ENCODE peak calls at places on chromosomes 7 and 10, in eight cellular contexts. W is HepG2, V is GM23338, T is SK-N-SH, O is HCT116, P is Panc1, N is A549, A is K562. E is an unnamed sample.

GRCh38 chr10:30435068-30435422 is 1.1 kb downstream of the MAP3K8 start:
- DNase-seq in W (no peak), V (no peak), T (no peak), O (no peak), P (no peak), N (peak), A (no peak), E (no peak)

GRCh38 chr7:116717137-116717536 is 45.1 kb downstream of the MET start:
- DNase-seq in W (no peak), V (no peak), T (no peak), O (no peak), P (no peak), N (no peak), A (no peak), E (no peak)

GRCh38 chr10:13450078-13450477 is 78.7 kb downstream of the BEND7 start:
- DNase-seq in W (no peak), V (no peak), T (no peak), O (no peak), P (no peak), N (no peak), A (no peak), E (no peak)

GRCh38 chr7:43307522-43307921 is 195.1 kb downstream of the HECW1 start:
- DNase-seq in W (no peak), V (no peak), T (no peak), O (no peak), P (no peak), N (no peak), A (no peak), E (no peak)

GRCh38 chr10:103145860-103146466 is 47.1 kb downstream of the NT5C2 start:
- DNase-seq in W (peak), V (no peak), T (peak), O (peak), P (peak), N (peak), A (no peak), E (no peak)

GRCh38 chr10:36030516-36030915 is 388.4 kb upstream of the FZD8 start:
- DNase-seq in W (no peak), V (no peak), T (no peak), O (no peak), P (no peak), N (no peak), A (no peak), E (no peak)

GRCh38 chr7:85000973-85001372 is 185.9 kb downstream of the SEMA3D start:
- DNase-seq in W (no peak), V (peak), T (no peak), O (no peak), P (no peak), N (no peak), A (no peak), E (no peak)

GRCh38 chr10:127524869-127525268 is 24.2 kb upstream of the NPS start:
- DNase-seq in W (no peak), V (no peak), T (no peak), O (peak), P (no peak), N (peak), A (no peak), E (no peak)

GRCh38 chr10:133142523-133143199 is 17.4 kb upstream of the KNDC1 start:
- DNase-seq in W (no peak), V (no peak), T (no peak), O (no peak), P (no peak), N (no peak), A (no peak), E (no peak)

GRCh38 chr7:94580601-94581000 is 71.0 kb downstream of the CASD1 start:
- DNase-seq in W (peak), V (no peak), T (no peak), O (no peak), P (no peak), N (peak), A (no peak), E (no peak)

GRCh38 chr7:21624320-21624719 is 81.5 kb downstream of the DNAH11 start:
- DNase-seq in W (no peak), V (no peak), T (no peak), O (no peak), P (no peak), N (no peak), A (no peak), E (no peak)

GRCh38 chr10:54906940-54907339 is 105.9 kb upstream of the PCDH15 start:
- DNase-seq in W (no peak), V (no peak), T (no peak), O (no peak), P (no peak), N (no peak), A (no peak), E (no peak)

GRCh38 chr10:112790030-112790429 is 160.0 kb upstream of the TCF7L2 start:
- DNase-seq in W (no peak), V (no peak), T (no peak), O (no peak), P (no peak), N (no peak), A (no peak), E (no peak)

GRCh38 chr7:151699920-151700319 is 177.0 kb downstream of the PRKAG2 start:
- DNase-seq in W (no peak), V (no peak), T (no peak), O (no peak), P (no peak), N (no peak), A (no peak), E (no peak)

GRCh38 chr7:116161733-116162132 is 48.6 kb upstream of the TES start:
- DNase-seq in W (no peak), V (peak), T (no peak), O (no peak), P (no peak), N (no peak), A (no peak), E (no peak)

GRCh38 chr10:9786101-9786500 is 1231.6 kb upstream of the CELF2 start:
- DNase-seq in W (no peak), V (no peak), T (no peak), O (no peak), P (no peak), N (no peak), A (no peak), E (no peak)

DNA sequence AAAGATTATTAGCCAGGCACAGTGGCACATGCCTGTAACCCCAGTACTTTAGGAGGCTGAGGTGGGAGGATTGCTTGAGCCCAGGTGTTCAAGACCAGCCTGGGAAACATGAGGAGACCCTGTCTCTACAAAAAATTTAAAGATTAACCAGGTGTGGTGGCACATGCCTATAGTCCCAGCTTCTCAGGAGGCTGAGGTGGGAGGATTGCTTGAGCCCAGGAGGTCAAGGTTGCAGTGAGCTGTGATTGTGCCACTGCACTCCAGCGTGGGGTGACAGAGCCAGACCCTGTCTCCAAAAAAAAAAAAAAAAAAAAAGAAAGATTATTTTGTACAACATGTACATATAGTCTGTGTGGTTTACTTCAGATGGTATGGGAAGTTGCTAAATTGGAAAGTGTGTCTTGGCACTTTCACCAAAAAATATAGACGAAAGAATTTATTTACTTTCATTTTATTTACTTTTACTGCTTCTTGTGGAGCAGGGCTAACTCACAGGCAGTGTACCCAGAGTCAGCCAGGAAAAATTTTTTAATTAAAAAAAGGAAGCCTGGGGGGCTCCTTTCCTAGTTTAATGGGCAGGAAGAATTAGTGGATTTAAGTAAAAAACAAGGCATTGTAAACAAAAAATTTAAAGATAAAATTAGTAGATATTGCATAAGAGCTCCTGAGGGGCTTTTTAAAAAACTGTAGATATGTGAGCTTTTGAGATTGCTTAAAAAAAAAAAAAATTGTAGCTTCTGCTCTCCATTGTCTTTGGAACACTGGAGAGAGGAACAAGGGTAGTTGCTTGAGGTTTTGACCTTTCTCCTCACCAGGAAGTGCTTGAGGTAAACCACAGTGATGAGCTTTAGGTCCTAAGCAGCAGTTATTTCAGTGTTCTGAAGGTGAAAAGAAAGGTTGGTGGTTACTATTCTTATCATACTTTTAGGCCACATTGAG is 44.6 kb upstream of the VDAC2 start:
- DNase-seq in W (no peak), V (no peak), T (peak), O (no peak), P (no peak), N (no peak), A (no peak), E (peak)
- TF ChIP-seq REST in W (no peak), V (no peak), T (no peak), O (no peak), P (no peak), N (no peak), A (no peak), E (no peak)

GRCh38 chr7:98130959-98131358 is 24.3 kb downstream of the LMTK2 start:
- DNase-seq in W (no peak), V (no peak), T (peak), O (no peak), P (no peak), N (no peak), A (no peak), E (no peak)

GRCh38 chr7:98123073-98123696 is 16.5 kb downstream of the LMTK2 start:
- DNase-seq in W (no peak), V (no peak), T (peak), O (no peak), P (no peak), N (no peak), A (no peak), E (no peak)

GRCh38 chr7:98125758-98126157 is 19.1 kb downstream of the LMTK2 start:
- DNase-seq in W (no peak), V (no peak), T (no peak), O (no peak), P (no peak), N (no peak), A (no peak), E (peak)

GRCh38 chr7:98128346-98128745 is 21.7 kb downstream of the LMTK2 start:
- DNase-seq in W (no peak), V (no peak), T (no peak), O (no peak), P (no peak), N (no peak), A (no peak), E (no peak)

DNA sequence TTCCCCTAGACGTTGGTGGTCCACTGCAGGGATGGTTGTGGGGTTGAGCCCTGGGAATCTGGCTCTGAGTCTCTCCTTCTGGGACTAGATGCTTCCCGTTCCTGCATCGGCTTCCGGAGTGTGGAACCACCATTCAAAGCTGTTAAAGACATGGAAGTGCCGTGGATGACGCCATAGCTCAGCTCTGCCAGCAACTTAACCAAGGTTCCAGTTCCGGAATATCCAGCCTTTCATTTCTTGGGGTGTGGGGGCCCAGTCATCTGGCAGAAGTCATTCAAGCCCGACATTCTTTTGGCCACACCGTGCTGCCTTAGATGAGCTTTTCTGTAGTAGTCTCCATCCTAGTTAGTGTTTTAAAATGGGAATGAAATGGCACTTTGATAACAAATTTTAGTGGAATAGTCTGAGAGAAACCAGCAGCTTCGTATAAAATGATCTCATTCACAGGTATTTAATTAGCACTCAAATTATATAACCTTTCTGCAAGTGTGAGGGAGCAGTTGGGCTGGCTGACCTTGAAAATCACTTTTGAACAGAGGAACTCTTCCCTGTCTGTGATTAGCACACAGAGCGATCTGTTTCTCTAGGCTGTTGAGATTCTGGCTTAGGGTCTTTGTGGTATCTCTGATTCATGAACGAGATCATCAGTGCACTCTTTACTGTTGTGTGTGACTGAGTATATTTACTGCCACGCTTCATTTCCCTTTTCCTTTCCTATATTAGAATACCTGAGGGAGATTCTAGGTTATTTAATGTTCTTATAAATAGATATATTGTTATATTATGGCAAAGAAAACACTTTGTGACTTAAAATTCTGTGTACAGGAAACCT is 19.9 kb downstream of the LMTK2 start:
- DNase-seq in W (peak), V (no peak), T (no peak), O (no peak), P (no peak), N (no peak), A (no peak), E (no peak)
- H3K4me3 ChIP-seq in W (no peak), V (no peak), T (no peak), O (no peak), P (no peak), N (no peak), A (no peak), E (no peak)

DNA sequence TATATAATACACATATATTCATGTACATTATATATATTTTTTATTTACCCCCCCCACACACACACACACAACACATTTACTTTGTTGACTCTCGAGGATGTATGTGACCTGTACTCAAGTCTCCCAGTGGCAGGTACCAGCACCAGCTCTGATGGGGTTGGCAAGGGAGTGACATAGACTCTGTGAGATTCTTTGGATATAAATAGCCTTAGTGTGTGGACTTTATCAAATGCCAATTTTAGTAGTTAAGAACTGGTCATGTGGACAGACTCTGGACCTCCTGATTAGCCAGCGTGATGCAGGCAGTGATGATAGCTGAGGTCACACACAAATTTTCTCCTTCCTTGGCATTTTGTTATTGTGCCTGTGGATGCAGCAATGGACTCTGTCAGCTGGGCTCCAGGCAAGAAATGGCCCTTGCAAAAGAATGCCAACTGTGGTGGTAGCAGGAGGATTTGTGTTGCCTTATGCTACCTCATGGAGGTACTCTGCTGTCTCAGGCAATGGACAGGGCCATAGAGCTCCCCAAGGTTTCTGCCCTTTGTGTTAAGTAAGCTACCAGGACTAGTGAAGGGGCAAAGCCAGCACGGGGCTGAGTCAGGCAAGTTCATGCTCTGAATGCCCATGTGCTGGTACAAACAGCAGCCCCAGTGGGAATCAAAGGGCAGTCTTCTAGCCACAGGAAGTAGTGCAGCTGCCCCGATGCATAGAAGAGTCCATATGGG is 224.6 kb upstream of the ZWINT start:
- DNase-seq in W (no peak), V (no peak), T (no peak), O (no peak), P (no peak), N (no peak), A (no peak), E (no peak)
- TF ChIP-seq REST in W (no peak), V (no peak), T (no peak), O (no peak), P (no peak), N (no peak), A (no peak), E (no peak)

GRCh38 chr7:27145167-27145883 is 1.8 kb upstream of the HOXA5 start:
- DNase-seq in W (no peak), V (peak), T (peak), O (no peak), P (no peak), N (no peak), A (no peak), E (no peak)

GRCh38 chr7:27147211-27148030 is at the start of gene HOXA6:
- DNase-seq in W (no peak), V (peak), T (peak), O (no peak), P (no peak), N (no peak), A (no peak), E (no peak)

GRCh38 chr7:27148031-27148775 is 629 bp upstream of the HOXA6 start:
- DNase-seq in W (no peak), V (peak), T (peak), O (no peak), P (no peak), N (no peak), A (no peak), E (no peak)

GRCh38 chr7:27145884-27146401 is 1.6 kb downstream of the HOXA6 start:
- DNase-seq in W (no peak), V (no peak), T (peak), O (no peak), P (no peak), N (no peak), A (no peak), E (no peak)

GRCh38 chr7:27146491-27147210 is 923 bp downstream of the HOXA6 start:
- DNase-seq in W (no peak), V (peak), T (peak), O (no peak), P (no peak), N (no peak), A (no peak), E (no peak)
- H3K4me3 ChIP-seq in W (no peak), V (no peak), T (no peak), O (no peak), P (no peak), N (no peak), A (no peak), E (no peak)

DNA sequence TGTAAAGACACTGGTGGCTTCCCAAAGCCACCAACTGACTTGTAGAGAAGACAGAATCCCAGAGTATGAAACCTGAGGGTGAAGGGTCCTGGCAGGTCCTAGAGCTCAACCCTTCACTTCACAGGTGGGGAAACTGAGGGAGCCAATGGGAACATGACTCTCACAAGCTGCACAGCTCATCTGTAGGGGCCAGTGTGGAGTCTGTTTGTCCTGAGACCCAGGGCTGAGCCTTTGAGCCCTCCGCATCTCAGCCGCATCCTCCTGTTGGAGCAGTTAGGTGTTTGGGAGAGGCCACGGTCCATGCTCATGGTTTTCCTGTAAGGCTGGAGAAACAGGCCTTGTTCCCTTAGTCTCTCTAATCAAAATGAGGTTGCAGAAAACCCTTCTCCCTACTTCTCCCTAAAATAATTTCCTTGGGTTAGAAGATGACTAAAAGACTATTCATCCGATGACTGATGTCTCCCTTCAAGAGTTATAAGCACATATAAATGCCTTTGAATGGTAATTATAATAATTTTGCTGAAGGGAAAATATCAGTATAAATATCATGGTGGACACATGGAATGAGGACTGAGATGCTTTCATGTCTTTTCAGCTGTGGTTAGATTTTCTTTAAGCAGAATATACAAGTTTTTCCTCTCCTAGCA is 10.3 kb downstream of the HTRA1 start:
- DNase-seq in W (no peak), V (no peak), T (no peak), O (no peak), P (no peak), N (no peak), A (no peak), E (no peak)
- TF ChIP-seq REST in W (no peak), V (no peak), T (no peak), O (no peak), P (no peak), N (no peak), A (no peak), E (no peak)

DNA sequence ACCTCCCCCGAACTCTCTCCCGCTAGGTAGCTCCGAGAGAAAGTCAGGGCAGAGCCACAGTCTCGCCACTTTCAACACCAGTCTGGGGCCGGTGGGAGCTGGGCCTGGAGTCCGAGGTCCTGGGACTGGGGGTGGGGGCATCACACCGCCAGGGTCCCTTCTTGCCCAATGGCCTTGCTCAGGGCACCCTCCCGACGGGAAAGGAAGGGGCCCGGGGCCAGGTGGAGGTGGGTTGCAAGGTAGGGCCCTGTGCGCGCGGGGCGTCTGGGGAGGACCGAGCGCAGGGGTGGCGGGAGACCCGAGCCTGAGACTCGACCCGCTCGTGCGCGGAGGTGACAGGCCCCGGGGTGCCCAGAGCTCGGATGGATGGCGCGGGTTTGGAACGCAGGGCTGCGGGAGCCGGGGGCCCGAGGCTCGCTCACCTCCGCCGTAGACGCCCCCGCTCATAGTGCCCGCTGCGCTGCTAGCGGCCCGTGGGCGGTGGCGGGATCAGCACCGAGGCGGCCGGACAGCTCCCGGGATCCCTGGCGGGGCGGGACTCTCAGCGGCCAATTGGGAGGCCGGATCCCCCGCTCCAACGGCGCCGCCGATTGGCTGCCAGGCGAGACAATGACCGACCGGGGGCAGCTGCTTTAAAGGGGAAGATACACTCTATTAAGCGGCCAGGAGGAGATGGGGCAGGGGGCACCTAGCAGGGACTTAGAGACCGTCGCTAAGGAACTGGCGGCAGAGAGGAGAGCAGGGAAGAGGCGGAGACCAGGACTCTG is at the start of gene ACTL6B:
- DNase-seq in W (no peak), V (peak), T (peak), O (no peak), P (no peak), N (peak), A (peak), E (no peak)
- H3K4me3 ChIP-seq in W (peak), V (peak), T (no peak), O (no peak), P (peak), N (no peak), A (no peak), E (no peak)